ENCODE peak calls at places on chromosomes 3 and 15, in six cellular contexts. E is NCI-H2029; C is fibroblast of gingiva; T is activated effector memory CD4-positive, alpha-beta T cell treated with Interleukin-2 at 50 U/mL for 16 hours; X is NAMALWA; L is left ventricle myocardium superior. G is an unnamed sample.

GRCh38 chr15:73366766-73367623 is 1.8 kb downstream of the HCN4 start:
- DNase-seq in E (no peak), C (no peak), T (no peak), X (no peak), L (peak; percentile 60), G (no peak)

GRCh38 chr3:147618636-147619035 is 209.5 kb downstream of the ZIC1 start:
- DNase-seq in E (no peak), C (no peak), T (no peak), X (no peak), L (no peak), G (no peak)

GRCh38 chr3:98761656-98762229 is 1.4 kb upstream of the ST3GAL6 start:
- DNase-seq in E (no peak), C (no peak), T (no peak), X (peak; percentile 3), L (no peak), G (no peak)

GRCh38 chr15:51054535-51054934 is 40.2 kb downstream of the TNFAIP8L3 start:
- DNase-seq in E (no peak), C (no peak), T (no peak), X (no peak), L (no peak), G (no peak)

GRCh38 chr3:132554437-132554836 is 42.6 kb upstream of the ACKR4 start:
- DNase-seq in E (peak; percentile 91), C (no peak), T (no peak), X (no peak), L (no peak), G (no peak)

GRCh38 chr3:55282994-55283393 is 204.1 kb downstream of the WNT5A start:
- DNase-seq in E (no peak), C (no peak), T (no peak), X (no peak), L (no peak), G (no peak)

GRCh38 chr15:38030609-38031008 is 96.2 kb downstream of the TMCO5A start:
- DNase-seq in E (no peak), C (no peak), T (no peak), X (no peak), L (no peak), G (no peak)

GRCh38 chr3:118734664-118735063 is 300.0 kb downstream of the IGSF11 start:
- DNase-seq in E (no peak), C (no peak), T (no peak), X (no peak), L (no peak), G (no peak)

GRCh38 chr15:65981837-65982696 is 112.8 kb downstream of the RAB11A start:
- DNase-seq in E (peak; percentile 36), C (no peak), T (peak; percentile 39), X (peak; percentile 84), L (peak; percentile 36), G (peak; percentile 79)

G was measured in activated T-cell treated with anti-CD3 and anti-CD28 coated beads, Interleukin-2, amount 50 U/mL, for 1 hour.